ENCODE peak calls at places on chromosomes 3 and 15, in eight cellular contexts. L is stomach, A is ovary, I is suprapubic skin, M is A549, X is upper lobe of left lung, C is GM12878, O is transverse colon. P is an unnamed sample.

GRCh38 chr15:78209646-78210348 is 24.6 kb downstream of the ACSBG1 start:
- DNase-seq in L (peak; percentile 80), A (no peak), I (peak; percentile 70), M (no peak), X (no peak), C (no peak), O (peak; percentile 64), P (no peak)

GRCh38 chr15:77897896-77898406 is 179.6 kb downstream of the TBC1D2B start:
- DNase-seq in L (no peak), A (no peak), I (no peak), M (no peak), X (no peak), C (no peak), O (no peak), P (no peak)

GRCh38 chr3:151538706-151539403 is 78.0 kb upstream of the IGSF10 start:
- DNase-seq in L (no peak), A (peak; percentile 66), I (no peak), M (no peak), X (peak; percentile 42), C (no peak), O (no peak), P (no peak)

GRCh38 chr3:56817646-56818045 is 15.9 kb upstream of the ARHGEF3 start:
- DNase-seq in L (no peak), A (no peak), I (no peak), M (no peak), X (no peak), C (no peak), O (no peak), P (no peak)

GRCh38 chr3:31802981-31803380 is 178.1 kb downstream of the OSBPL10 start:
- DNase-seq in L (no peak), A (no peak), I (no peak), M (no peak), X (no peak), C (no peak), O (peak; percentile 31), P (no peak)

GRCh38 chr3:160448845-160449659 is 534 bp downstream of the TRIM59 start:
- DNase-seq in L (no peak), A (peak; percentile 22), I (peak; percentile 60), M (peak; percentile 83), X (no peak), C (no peak), O (no peak), P (no peak)

GRCh38 chr3:135159848-135160247 is 364.8 kb downstream of the EPHB1 start:
- DNase-seq in L (no peak), A (no peak), I (no peak), M (no peak), X (no peak), C (no peak), O (no peak), P (no peak)

GRCh38 chr3:108428580-108428979 is 81.8 kb downstream of the MYH15 start:
- DNase-seq in L (no peak), A (no peak), I (no peak), M (no peak), X (peak; percentile 22), C (no peak), O (no peak), P (no peak)

GRCh38 chr15:27017168-27017809 is 46.3 kb downstream of the GABRG3 start:
- DNase-seq in L (peak; percentile 68), A (no peak), I (no peak), M (peak; percentile 81), X (peak; percentile 29), C (peak; percentile 0), O (no peak), P (no peak)

GRCh38 chr3:185216587-185216918 is 37.3 kb downstream of the EHHADH start:
- DNase-seq in L (no peak), A (no peak), I (no peak), M (no peak), X (no peak), C (no peak), O (no peak), P (no peak)
- TF ChIP-seq POLR2A in L (no peak), A (no peak), I (no peak), M (no peak), X (no peak), C (no peak), O (no peak), P (no peak)

DNA sequence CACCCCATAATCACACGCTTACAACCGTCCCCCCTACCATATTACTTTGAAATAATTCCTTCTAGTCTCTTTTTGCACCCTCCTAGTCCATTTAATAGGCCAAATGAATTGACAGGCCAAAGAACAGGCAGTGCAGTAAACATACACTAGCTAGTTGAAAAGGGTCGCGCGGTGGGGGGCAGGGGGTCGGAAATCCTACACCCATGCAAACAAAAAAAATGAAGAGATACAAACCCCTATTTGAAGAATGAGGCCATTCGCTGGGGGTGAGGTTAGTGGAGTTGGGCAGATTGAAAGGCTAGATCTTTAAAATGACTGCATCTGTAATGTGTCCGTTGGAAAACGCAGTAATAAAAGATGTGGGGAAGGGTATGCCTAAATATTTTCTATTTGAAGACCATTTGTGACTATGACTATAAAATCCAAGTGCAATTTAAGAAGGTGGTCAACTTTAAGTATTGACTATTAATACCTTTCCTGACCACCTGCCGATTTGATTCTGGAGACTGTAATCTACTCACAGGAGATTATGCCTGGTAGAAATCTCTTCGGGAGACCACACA is 891 bp upstream of the ARL6 start:
- DNase-seq in L (no peak), A (no peak), I (no peak), M (peak; percentile 0), X (no peak), C (no peak), O (no peak), P (no peak)
- TF ChIP-seq EP300 in L (no peak), A (no peak), I (no peak), M (no peak), X (no peak), C (no peak), O (no peak), P (no peak)

DNA sequence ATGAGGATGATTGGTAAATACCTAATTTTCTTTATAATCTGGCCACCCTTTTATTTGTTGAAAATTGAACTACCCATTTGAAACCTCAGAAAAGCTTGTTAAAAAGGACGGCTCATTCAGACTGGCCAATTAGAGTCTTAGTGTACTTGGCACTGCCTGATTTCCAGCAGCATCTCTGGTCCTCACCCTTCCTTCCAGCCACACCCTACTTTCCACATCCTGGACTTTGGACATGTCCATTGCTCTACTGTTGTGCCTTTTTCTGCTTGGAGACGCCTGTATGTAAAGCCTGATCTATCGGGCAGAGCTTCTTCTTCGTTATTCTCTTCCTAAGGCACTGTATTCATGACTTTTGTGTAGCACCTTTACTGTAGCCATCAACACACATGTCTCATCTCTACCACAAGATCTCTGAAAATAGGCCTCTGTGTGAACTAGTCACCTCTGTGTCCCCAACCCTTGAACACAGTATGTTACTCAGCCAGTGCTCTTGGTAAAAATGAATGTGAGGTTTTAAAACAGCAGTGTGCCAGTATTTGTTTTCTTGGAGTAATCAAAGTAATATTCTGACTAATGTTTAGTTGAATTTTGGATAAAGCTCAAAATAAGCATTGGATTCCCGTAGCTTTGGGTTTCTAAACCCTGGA is 6.8 kb downstream of the RBM5 start:
- DNase-seq in L (no peak), A (no peak), I (no peak), M (no peak), X (no peak), C (no peak), O (peak; percentile 44), P (no peak)
- TF ChIP-seq POLR2A in L (no peak), A (no peak), I (no peak), M (no peak), X (no peak), C (no peak), O (no peak), P (no peak)

GRCh38 chr15:41930221-41930866 is 36.5 kb upstream of the SPTBN5 start:
- DNase-seq in L (no peak), A (no peak), I (no peak), M (peak; percentile 92), X (peak; percentile 71), C (peak; percentile 17), O (peak; percentile 73), P (no peak)
- TF ChIP-seq EP300 in L (no peak), A (no peak), I (no peak), M (peak; percentile 29), X (peak; percentile 54), C (no peak), O (peak; percentile 7), P (no peak)

GRCh38 chr3:29513236-29513635 is 232.4 kb downstream of the RBMS3 start:
- DNase-seq in L (no peak), A (no peak), I (no peak), M (no peak), X (no peak), C (no peak), O (no peak), P (no peak)
- TF ChIP-seq POLR2A in L (no peak), A (no peak), I (no peak), M (no peak), X (no peak), C (no peak), O (no peak), P (no peak)